ENCODE peak calls at places on chromosome 1, in nine cellular contexts. W is GM18507; M is fibroblast of the conjunctiva; Y is nephron progenitor cell; Z is Calu3; B is activated CD8-positive, alpha-beta memory T cell treated with anti-CD3 and anti-CD28 coated beads for 4 hours; A is stimulated activated CD4-positive, alpha-beta T cell treated with anti-CD3 and anti-CD28 coated beads, Interleukin-15, amount 100 ng/mL, for 24 hours; R is GM03348; X is A549. C is an unnamed sample.

GRCh38 chr1:175914115-175914514 is 170.7 kb upstream of the TNR start:
- DNase-seq in A (no peak), W (no peak), R (no peak), X (no peak), B (no peak), Y (no peak), Z (no peak), M (no peak), C (no peak)

GRCh38 chr1:231196307-231196706 is 34.4 kb downstream of the TRIM67 start:
- DNase-seq in A (no peak), M (no peak), Y (no peak), B (no peak), Z (no peak), X (no peak), R (no peak), W (no peak), C (no peak)

GRCh38 chr1:240967070-240967724 is 355.2 kb upstream of the GREM2 start:
- DNase-seq in X (no peak), B (no peak), W (no peak), R (peak; percentile 35), Y (no peak), Z (no peak), A (no peak), M (no peak), C (no peak)

GRCh38 chr1:118563969-118564951 is 379.2 kb upstream of the SPAG17 start:
- DNase-seq in B (no peak), Z (no peak), M (no peak), A (no peak), X (no peak), W (no peak), Y (peak; percentile 7), R (no peak), C (no peak)

GRCh38 chr1:21510885-21511578 is 1.8 kb downstream of the ALPL start:
- DNase-seq in M (no peak), B (no peak), W (no peak), X (no peak), Z (no peak), R (no peak), Y (no peak), A (no peak), C (no peak)

GRCh38 chr1:26961826-26962225 is 1.6 kb upstream of the KDF1 start:
- DNase-seq in M (peak; percentile 88), B (no peak), A (no peak), Y (no peak), R (peak; percentile 84), W (no peak), X (peak; percentile 32), Z (no peak), C (no peak)

GRCh38 chr1:246632584-246633168 is 66.4 kb downstream of the CNST start:
- DNase-seq in W (no peak), A (no peak), M (peak; percentile 35), X (no peak), R (peak; percentile 79), B (no peak), Z (no peak), Y (no peak), C (no peak)

GRCh38 chr1:164064501-164064900 is 494.5 kb upstream of the PBX1 start:
- DNase-seq in Y (no peak), B (no peak), A (no peak), Z (peak; percentile 1), W (no peak), M (no peak), R (no peak), X (peak; percentile 4), C (no peak)

GRCh38 chr1:36475341-36475740 is 7.4 kb downstream of the CSF3R start:
- DNase-seq in Z (no peak), W (no peak), Y (no peak), R (no peak), B (no peak), M (no peak), A (no peak), X (no peak), C (no peak)

GRCh38 chr1:9835404-9835757 is 11.6 kb upstream of the CLSTN1 start:
- DNase-seq in B (no peak), Z (no peak), M (no peak), X (no peak), R (peak; percentile 3), Y (no peak), A (no peak), W (no peak), C (no peak)

GRCh38 chr1:6294868-6295556 is 34.1 kb upstream of the GPR153 start:
- DNase-seq in X (no peak), W (no peak), R (no peak), Y (no peak), A (no peak), B (no peak), Z (no peak), M (no peak), C (no peak)

GRCh38 chr1:116128669-116129068 is 17.5 kb downstream of the MAB21L3 start:
- DNase-seq in R (no peak), Z (no peak), M (no peak), A (peak; percentile 71), B (no peak), W (no peak), Y (no peak), X (no peak), C (no peak)